ENCODE peak calls at places on chromosome 19, in five cellular contexts. I is left ventricle myocardium inferior, X is progenitor cell of endocrine pancreas, G is body of pancreas, F is astrocyte of the cerebellum. O is an unnamed sample.

GRCh38 chr19:43625918-43626579 is 6.6 kb upstream of the ZNF428 start:
- DNase-seq in G (no peak), F (no peak), I (no peak), X (no peak), O (no peak)

GRCh38 chr19:23882493-23882892 is 32.2 kb upstream of the ZNF726 start:
- DNase-seq in X (no peak), I (no peak), F (no peak), G (no peak), O (no peak)

GRCh38 chr19:35966771-35967170 is 28.2 kb upstream of the SDHAF1 start:
- DNase-seq in X (no peak), G (no peak), F (no peak), I (no peak), O (no peak)

GRCh38 chr19:35457173-35457572 is 9.1 kb downstream of the FFAR2 start:
- DNase-seq in G (no peak), I (no peak), F (no peak), X (no peak), O (no peak)

GRCh38 chr19:55370305-55370988 is at the start of gene IL11:
- DNase-seq in X (no peak), I (no peak), F (no peak), G (no peak), O (no peak)

GRCh38 chr19:30070970-30071632 is 129.1 kb downstream of the URI1 start:
- DNase-seq in F (no peak), I (peak), X (no peak), G (no peak), O (no peak)

GRCh38 chr19:16524991-16525734 is 17.1 kb downstream of the CHERP start:
- DNase-seq in X (no peak), F (no peak), G (no peak), I (no peak), O (no peak)

GRCh38 chr19:1510442-1510806 is 2.4 kb downstream of the ADAMTSL5 start:
- DNase-seq in X (no peak), I (no peak), F (no peak), G (no peak), O (no peak)

GRCh38 chr19:47230122-47230920 is 678 bp downstream of the BBC3 start:
- DNase-seq in F (no peak), G (peak), I (peak), X (peak), O (peak)

GRCh38 chr19:14413765-14414171 is 5.4 kb downstream of the DDX39A start:
- DNase-seq in I (no peak), F (peak), G (no peak), X (no peak), O (no peak)

GRCh38 chr19:10690351-10690781 is 10.9 kb upstream of the QTRT1 start:
- DNase-seq in X (no peak), G (no peak), F (no peak), I (no peak), O (no peak)

GRCh38 chr19:34484328-34484727 is 2.8 kb downstream of the WTIP start:
- DNase-seq in X (no peak), I (peak), G (no peak), F (no peak), O (no peak)

GRCh38 chr19:29511768-29512167 is 14.0 kb upstream of the VSTM2B start:
- DNase-seq in I (no peak), G (no peak), X (no peak), F (no peak), O (no peak)

GRCh38 chr19:20503536-20503935 is 62.0 kb downstream of the ZNF737 start:
- DNase-seq in F (no peak), X (no peak), I (no peak), G (peak), O (no peak)

GRCh38 chr19:44720945-44721344 is 22.0 kb downstream of the CEACAM16 start:
- DNase-seq in X (no peak), I (no peak), G (no peak), F (no peak), O (no peak)

GRCh38 chr19:6393982-6394412 is 1.0 kb upstream of the GTF2F1 start:
- DNase-seq in I (no peak), X (no peak), G (no peak), F (no peak), O (no peak)

GRCh38 chr19:33278403-33279269 is 23.7 kb downstream of the CEBPA start:
- DNase-seq in I (no peak), G (no peak), F (no peak), X (no peak), O (no peak)

GRCh38 chr19:1283917-1284292 is 1.8 kb upstream of the EFNA2 start:
- DNase-seq in F (no peak), I (no peak), X (no peak), G (no peak), O (no peak)

GRCh38 chr19:43901395-43902390 is 33.4 kb downstream of the ZNF45 start:
- DNase-seq in I (peak), X (peak), G (peak), F (peak), O (peak)

GRCh38 chr19:41753159-41753558 is 2.2 kb upstream of the CEACAM6 start:
- DNase-seq in F (no peak), I (peak), G (peak), X (no peak), O (peak)

GRCh38 chr19:5073153-5073844 is 104.4 kb downstream of the KDM4B start:
- DNase-seq in X (no peak), G (no peak), I (no peak), F (no peak), O (no peak)

GRCh38 chr19:29001006-29001921 is 211.7 kb downstream of the UQCRFS1 start:
- DNase-seq in X (no peak), G (no peak), F (no peak), I (no peak), O (no peak)

GRCh38 chr19:1923319-1923718 is 17.7 kb upstream of the CSNK1G2 start:
- DNase-seq in I (no peak), F (no peak), G (no peak), X (no peak), O (no peak)

GRCh38 chr19:54316746-54317107 is 3.8 kb upstream of the LILRA5 start:
- DNase-seq in I (no peak), X (no peak), F (no peak), G (no peak), O (no peak)

GRCh38 chr19:56917998-56918397 is 77.5 kb upstream of the PEG3 start:
- DNase-seq in X (no peak), I (no peak), G (no peak), F (no peak), O (no peak)

GRCh38 chr19:8355631-8356402 is 8.1 kb upstream of the ANGPTL4 start:
- DNase-seq in F (peak), G (peak), X (no peak), I (no peak), O (no peak)

GRCh38 chr19:3687774-3688706 is 12.2 kb downstream of the PIP5K1C start:
- DNase-seq in X (no peak), F (no peak), G (peak), I (no peak), O (no peak)
- TF ChIP-seq CTCF in X (peak), F (no peak), G (no peak), I (no peak), O (no peak)

GRCh38 chr19:49987159-49987698 is 26.3 kb upstream of the SIGLEC11 start:
- DNase-seq in G (peak), X (peak), I (peak), F (peak), O (peak)

GRCh38 chr19:49984491-49984890 is 23.5 kb upstream of the SIGLEC11 start:
- DNase-seq in I (no peak), X (no peak), G (no peak), F (no peak), O (no peak)

GRCh38 chr19:49985926-49986325 is 25.0 kb upstream of the SIGLEC11 start:
- DNase-seq in X (no peak), G (no peak), I (no peak), F (no peak), O (no peak)

GRCh38 chr19:49988007-49988406 is 27.0 kb upstream of the SIGLEC11 start:
- DNase-seq in I (no peak), X (no peak), G (no peak), F (no peak), O (no peak)

DNA sequence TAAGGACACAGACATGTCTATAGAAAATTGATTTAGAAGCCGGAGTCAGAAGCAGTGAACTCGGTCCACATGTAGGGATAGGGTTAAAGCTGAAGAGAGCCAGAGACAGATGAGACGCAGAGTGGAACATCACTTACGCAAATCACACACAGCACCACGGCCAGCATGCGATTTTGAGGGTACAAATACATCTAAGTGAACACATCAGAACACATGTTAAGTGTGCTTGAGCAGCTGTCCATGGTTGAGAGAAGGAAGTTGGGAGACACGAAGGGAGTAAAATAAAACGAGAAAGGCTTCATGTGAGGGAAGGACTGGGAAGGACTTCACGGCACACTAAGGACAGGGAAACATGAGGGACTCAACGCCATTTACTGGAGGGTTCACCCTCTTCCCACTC is 25.4 kb upstream of the SIGLEC11 start:
- DNase-seq in G (no peak), I (no peak), F (no peak), X (no peak), O (no peak)
- TF ChIP-seq CTCF in G (no peak), I (no peak), F (no peak), X (no peak), O (no peak)

GRCh38 chr19:58572818-58573657 is at the start of gene MZF1:
- DNase-seq in F (peak), G (peak), I (peak), X (peak), O (peak)
- TF ChIP-seq CTCF in F (peak), G (no peak), I (no peak), X (peak), O (no peak)

GRCh38 chr19:38879400-38879751 is 1.3 kb upstream of the RINL start:
- DNase-seq in F (no peak), I (no peak), G (no peak), X (no peak), O (no peak)

GRCh38 chr19:38877781-38878574 is at the start of gene RINL:
- DNase-seq in G (peak), X (no peak), F (no peak), I (no peak), O (peak)

GRCh38 chr19:38880882-38881609 is 3.0 kb upstream of the RINL start:
- DNase-seq in X (no peak), I (no peak), G (no peak), F (no peak), O (no peak)

GRCh38 chr19:38880076-38880881 is 2.2 kb upstream of the RINL start:
- DNase-seq in I (no peak), X (no peak), F (no peak), G (no peak), O (no peak)

DNA sequence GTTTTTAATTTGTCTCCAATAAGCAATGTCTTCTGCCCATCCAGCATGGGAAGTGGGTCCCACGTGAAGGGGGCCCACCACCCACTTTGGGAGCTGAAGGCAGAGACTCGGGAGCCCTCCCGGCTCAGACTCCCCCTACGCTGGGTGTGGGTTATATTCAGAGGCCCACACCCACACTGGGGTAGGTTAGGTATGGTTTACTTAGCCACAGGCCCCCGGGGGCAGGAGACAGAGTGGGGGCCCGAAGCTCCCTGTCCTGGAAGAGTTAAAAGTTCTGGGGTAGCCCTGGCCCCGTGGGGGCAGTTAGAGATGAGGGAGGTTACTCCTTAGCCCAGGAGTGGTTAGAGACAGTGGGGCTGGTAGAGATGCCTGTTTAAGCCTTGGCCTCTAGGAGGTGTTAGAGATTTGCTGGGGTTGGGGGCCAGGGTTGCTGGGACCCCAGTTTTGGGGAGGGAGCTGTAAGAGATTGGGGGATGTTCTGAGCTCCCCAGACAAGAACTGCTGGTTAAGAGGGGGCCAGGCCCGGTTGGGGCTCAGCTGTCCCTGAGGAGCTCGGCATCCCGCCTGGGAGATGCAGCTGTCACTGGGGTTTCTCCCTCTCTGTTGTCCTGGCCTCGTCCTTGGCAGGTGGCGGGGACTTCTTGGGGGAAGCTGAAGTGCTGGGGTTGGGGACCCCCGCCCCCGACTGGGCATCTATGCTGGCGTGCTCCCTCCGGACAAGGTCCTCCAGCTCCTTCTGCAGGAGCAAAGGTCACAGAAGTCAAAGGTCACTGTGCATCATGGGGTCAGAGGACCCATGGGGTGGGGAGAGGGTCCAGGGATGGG is 712 bp upstream of the RINL start:
- DNase-seq in G (no peak), F (no peak), I (no peak), X (no peak), O (no peak)
- TF ChIP-seq CTCF in G (no peak), F (peak), I (no peak), X (no peak), O (no peak)

O was measured in endothelial cell.